ENCODE peak calls at places on chromosome 22, in five cellular contexts. Y, S, Q, F and A are unnamed samples.

GRCh38 chr22:27274770-27275449 is 526.6 kb downstream of the MN1 start:
- DNase-seq in Y (no peak), S (no peak), Q (no peak), F (no peak), A (no peak)

GRCh38 chr22:19062139-19062789 is 59.9 kb downstream of the DGCR2 start:
- DNase-seq in Y (no peak), S (no peak), Q (no peak), F (no peak), A (no peak)

GRCh38 chr22:28992565-28993326 is 68.9 kb downstream of the C22orf31 start:
- DNase-seq in Y (no peak), S (no peak), Q (no peak), F (no peak), A (no peak)

GRCh38 chr22:28710889-28711285 is 30.7 kb downstream of the CHEK2 start:
- DNase-seq in Y (no peak), S (no peak), Q (no peak), F (no peak), A (no peak)

GRCh38 chr22:19040581-19041402 is 81.4 kb downstream of the DGCR2 start:
- DNase-seq in Y (peak), S (peak), Q (no peak), F (no peak), A (peak)

GRCh38 chr22:32539631-32540449 is 65.2 kb downstream of the FBXO7 start:
- DNase-seq in Y (no peak), S (peak), Q (peak), F (no peak), A (no peak)

GRCh38 chr22:29117799-29118477 is 45.1 kb downstream of the KREMEN1 start:
- DNase-seq in Y (no peak), S (no peak), Q (no peak), F (no peak), A (no peak)

GRCh38 chr22:28949788-28950187 is 66.4 kb downstream of the ZNRF3 start:
- DNase-seq in Y (no peak), S (no peak), Q (peak), F (no peak), A (no peak)

GRCh38 chr22:44888491-44888941 is 121.3 kb downstream of the PHF21B start:
- DNase-seq in Y (no peak), S (no peak), Q (no peak), F (no peak), A (peak)

GRCh38 chr22:20146777-20147176 is 4.1 kb downstream of the CCDC188 start:
- DNase-seq in Y (peak), S (no peak), Q (no peak), F (no peak), A (no peak)

GRCh38 chr22:31588970-31589675 is 72.9 kb downstream of the PISD start:
- DNase-seq in Y (no peak), S (no peak), Q (no peak), F (no peak), A (peak)

GRCh38 chr22:30921108-30921507 is 47.5 kb downstream of the MORC2 start:
- DNase-seq in Y (no peak), S (peak), Q (no peak), F (no peak), A (no peak)

GRCh38 chr22:27416553-27417427 is 384.8 kb downstream of the MN1 start:
- DNase-seq in Y (peak), S (no peak), Q (peak), F (no peak), A (no peak)

GRCh38 chr22:41030891-41031290 is 61.5 kb upstream of the EP300 start:
- DNase-seq in Y (no peak), S (no peak), Q (no peak), F (no peak), A (no peak)

GRCh38 chr22:29559853-29560252 is 6.3 kb upstream of the THOC5 start:
- DNase-seq in Y (no peak), S (no peak), Q (no peak), F (no peak), A (no peak)

GRCh38 chr22:19368876-19369275 is 62.7 kb downstream of the HIRA start:
- DNase-seq in Y (no peak), S (peak), Q (no peak), F (no peak), A (no peak)

GRCh38 chr22:32528316-32528715 is 53.7 kb downstream of the FBXO7 start:
- DNase-seq in Y (no peak), S (peak), Q (no peak), F (no peak), A (no peak)

GRCh38 chr22:40782521-40782920 is 36.6 kb downstream of the SLC25A17 start:
- DNase-seq in Y (no peak), S (no peak), Q (no peak), F (no peak), A (no peak)

GRCh38 chr22:32951807-32952153 is 106.4 kb downstream of the SYN3 start:
- DNase-seq in Y (no peak), S (no peak), Q (no peak), F (no peak), A (no peak)

GRCh38 chr22:45428391-45429385 is 15.2 kb downstream of the RIBC2 start:
- DNase-seq in Y (no peak), S (peak), Q (no peak), F (no peak), A (peak)

GRCh38 chr22:22019659-22020424 is 37.3 kb upstream of the TOP3B start:
- DNase-seq in Y (no peak), S (no peak), Q (no peak), F (no peak), A (no peak)

GRCh38 chr22:21707677-21708076 is 27.9 kb downstream of the YPEL1 start:
- DNase-seq in Y (no peak), S (no peak), Q (no peak), F (no peak), A (no peak)

GRCh38 chr22:28911777-28912669 is 28.7 kb downstream of the ZNRF3 start:
- DNase-seq in Y (no peak), S (peak), Q (peak), F (no peak), A (no peak)

GRCh38 chr22:39960791-39961746 is 872 bp downstream of the TMA7B start:
- DNase-seq in Y (no peak), S (no peak), Q (no peak), F (no peak), A (no peak)

GRCh38 chr22:47374273-47374771 is 611.9 kb downstream of the TBC1D22A start:
- DNase-seq in Y (peak), S (peak), Q (no peak), F (no peak), A (peak)
- TF ChIP-seq EP300 in Y (no peak), S (no peak), Q (no peak), F (no peak), A (no peak)

GRCh38 chr22:42914511-42915076 is 57.5 kb upstream of the ARFGAP3 start:
- DNase-seq in Y (no peak), S (no peak), Q (no peak), F (no peak), A (no peak)

GRCh38 chr22:42910221-42910942 is 53.3 kb upstream of the ARFGAP3 start:
- DNase-seq in Y (no peak), S (no peak), Q (no peak), F (no peak), A (no peak)

GRCh38 chr22:42909363-42910058 is 52.4 kb upstream of the ARFGAP3 start:
- DNase-seq in Y (no peak), S (no peak), Q (no peak), F (no peak), A (no peak)

GRCh38 chr22:42913874-42914510 is 56.9 kb upstream of the ARFGAP3 start:
- DNase-seq in Y (no peak), S (no peak), Q (no peak), F (no peak), A (no peak)

DNA sequence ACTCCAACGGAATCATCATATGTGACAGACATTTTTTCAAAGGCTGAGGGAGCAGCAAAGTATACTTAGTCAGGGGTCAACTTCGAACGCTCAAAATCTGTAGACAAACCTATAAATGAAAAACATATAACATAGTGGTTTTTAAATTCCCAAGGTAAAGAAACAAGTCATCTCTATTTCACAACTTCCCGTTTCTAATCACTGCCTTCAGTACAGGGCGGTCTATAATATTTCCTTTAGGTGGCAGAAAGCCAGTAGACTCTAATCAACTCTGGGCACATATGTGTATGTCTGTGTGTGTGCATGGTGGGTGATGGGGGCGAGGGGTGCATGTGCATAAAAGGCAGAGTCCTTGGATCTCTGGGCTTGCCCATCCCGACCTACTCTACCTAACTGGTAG is 55.0 kb upstream of the ARFGAP3 start:
- DNase-seq in Y (no peak), S (no peak), Q (no peak), F (no peak), A (no peak)
- TF ChIP-seq POLR2A in Y (no peak), S (no peak), Q (no peak), F (no peak), A (no peak)

DNA sequence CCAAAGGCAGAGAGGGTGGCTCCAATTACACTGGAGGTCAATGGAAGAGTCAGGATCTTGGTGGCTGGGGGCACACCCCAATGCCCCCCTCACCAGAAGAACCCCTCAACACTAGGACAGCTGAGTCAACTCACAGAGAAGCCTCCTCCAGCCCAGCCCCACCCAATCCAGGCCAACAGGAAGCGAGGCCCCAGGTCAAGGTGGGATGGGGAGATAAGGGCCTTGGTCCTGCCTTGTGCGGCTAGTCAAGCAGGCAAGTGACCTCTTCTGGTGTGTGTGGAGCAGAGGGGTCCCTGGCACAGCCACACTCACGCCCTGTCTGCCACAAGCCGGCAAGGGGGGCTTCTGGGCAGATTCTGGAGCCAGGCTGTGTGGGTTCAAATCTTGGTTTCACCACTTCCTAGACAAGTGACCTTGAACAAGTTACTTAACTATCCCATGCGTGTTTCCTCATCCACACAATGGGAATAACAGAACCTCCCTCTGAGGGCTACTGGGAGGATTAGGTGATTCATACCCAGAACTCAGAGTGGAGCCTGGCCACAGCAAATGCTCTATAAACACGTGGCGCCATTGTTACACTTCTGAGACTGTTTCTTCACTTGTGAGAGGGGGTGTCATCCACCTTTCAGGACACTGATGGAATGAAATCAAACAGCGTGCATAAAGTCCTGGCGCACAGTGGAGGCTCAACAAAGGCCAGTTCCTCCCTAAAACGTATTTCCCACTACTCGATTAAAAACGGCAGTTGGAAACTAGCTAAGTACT is 3.3 kb downstream of the TTLL12 start:
- DNase-seq in Y (no peak), S (no peak), Q (no peak), F (no peak), A (no peak)
- H3K4me3 ChIP-seq in Y (no peak), S (no peak), Q (no peak), F (no peak), A (no peak)

GRCh38 chr22:34776827-34777226 is 289.1 kb upstream of the ISX start:
- DNase-seq in Y (no peak), S (no peak), Q (no peak), F (no peak), A (no peak)
- TF ChIP-seq EP300 in Y (no peak), S (no peak), Q (no peak), F (no peak), A (no peak)

GRCh38 chr22:49852898-49853894 is at the start of gene ZBED4:
- DNase-seq in Y (peak), S (peak), Q (peak), F (peak), A (peak)
- TF ChIP-seq POLR2A in Y (no peak), S (peak), Q (peak), F (peak), A (no peak)

GRCh38 chr22:23759566-23759965 is 3.2 kb upstream of the C22orf15 start:
- DNase-seq in Y (no peak), S (no peak), Q (no peak), F (no peak), A (no peak)

GRCh38 chr22:23764931-23765881 is 2.4 kb downstream of the C22orf15 start:
- DNase-seq in Y (no peak), S (no peak), Q (no peak), F (no peak), A (no peak)

GRCh38 chr22:23763579-23764331 is 965 bp downstream of the C22orf15 start:
- DNase-seq in Y (peak), S (no peak), Q (no peak), F (no peak), A (no peak)

GRCh38 chr22:23760056-23760455 is 2.7 kb upstream of the C22orf15 start:
- DNase-seq in Y (no peak), S (no peak), Q (no peak), F (no peak), A (no peak)

GRCh38 chr22:23762866-23763578 is at the start of gene C22orf15:
- DNase-seq in Y (no peak), S (no peak), Q (no peak), F (no peak), A (no peak)
- H3K4me3 ChIP-seq in Y (peak), S (peak), Q (no peak), F (peak), A (peak)

GRCh38 chr22:36510384-36510783 is 3.5 kb upstream of the FOXRED2 start:
- DNase-seq in Y (no peak), S (peak), Q (no peak), F (no peak), A (no peak)

GRCh38 chr22:36505998-36506635 is 723 bp downstream of the FOXRED2 start:
- DNase-seq in Y (peak), S (no peak), Q (no peak), F (no peak), A (no peak)

GRCh38 chr22:36510966-36511881 is 4.4 kb upstream of the FOXRED2 start:
- DNase-seq in Y (no peak), S (no peak), Q (peak), F (peak), A (no peak)

GRCh38 chr22:36507518-36508010 is 724 bp upstream of the FOXRED2 start:
- DNase-seq in Y (no peak), S (no peak), Q (no peak), F (no peak), A (no peak)

DNA sequence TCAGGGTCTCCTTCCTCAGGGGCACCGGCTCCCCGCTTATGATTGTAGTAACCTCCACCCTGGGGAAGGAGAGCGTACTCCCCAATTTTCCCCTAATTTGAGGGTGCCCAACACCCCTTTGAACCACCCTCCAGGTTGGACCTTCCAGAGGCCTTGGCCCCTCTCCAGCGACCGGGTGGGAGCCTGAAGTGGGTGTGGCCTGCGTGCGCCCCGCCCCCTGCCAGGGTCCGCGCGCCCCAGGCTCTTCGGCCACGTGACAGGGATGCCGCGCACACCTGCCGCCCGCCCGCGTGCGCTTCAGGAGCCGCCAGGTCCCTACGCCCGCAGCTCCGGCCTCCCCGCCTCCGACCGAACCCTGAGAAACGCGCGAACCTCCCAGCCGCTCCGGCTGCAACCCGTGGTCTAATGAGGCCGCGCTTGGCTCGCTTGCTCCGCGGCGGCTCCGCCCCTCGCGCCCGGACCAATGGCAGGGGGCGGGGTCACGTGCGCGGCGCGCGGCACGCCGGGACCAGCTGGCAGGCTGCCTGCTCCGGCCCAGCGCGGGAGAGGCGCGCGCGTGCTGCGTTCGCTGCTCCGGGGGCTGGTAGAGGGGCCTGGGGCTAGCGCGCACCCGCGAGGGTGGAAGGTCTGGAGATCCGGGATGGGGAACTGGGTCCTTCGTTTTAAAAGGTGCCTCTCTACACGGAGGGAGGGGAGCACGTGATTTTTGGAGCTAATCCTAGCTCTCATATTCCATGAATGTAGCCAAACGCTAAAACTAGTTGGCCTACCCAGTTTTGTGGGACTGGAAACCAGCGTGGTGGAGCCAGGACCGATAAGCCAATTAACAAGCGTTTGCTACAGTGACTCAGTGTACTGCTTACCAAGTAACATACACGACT is at the start of gene FOXRED2:
- DNase-seq in Y (peak), S (peak), Q (peak), F (peak), A (peak)
- TF ChIP-seq EP300 in Y (no peak), S (no peak), Q (no peak), F (no peak), A (no peak)

DNA sequence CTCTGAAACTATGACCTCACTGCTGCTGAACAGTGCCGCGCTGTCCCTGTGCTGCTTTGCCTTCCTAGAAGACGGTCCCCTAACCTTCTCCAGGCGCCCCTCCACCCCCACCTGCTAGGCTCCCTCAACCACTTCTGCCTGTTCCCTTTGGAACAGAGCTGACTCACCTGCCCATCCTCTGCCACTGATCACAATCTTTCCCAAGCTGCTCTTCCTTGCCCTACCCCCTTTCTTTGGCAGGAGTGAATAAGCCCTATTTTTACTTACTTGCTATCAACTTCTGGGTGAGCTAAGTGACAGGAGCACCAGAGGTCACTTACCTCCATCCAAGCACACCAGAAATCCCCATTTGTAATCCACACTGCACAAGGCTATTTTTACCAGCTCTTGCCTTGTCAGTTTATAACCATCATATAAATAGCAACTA is 116.0 kb upstream of the BID start:
- DNase-seq in Y (no peak), S (no peak), Q (no peak), F (no peak), A (no peak)
- TF ChIP-seq POLR2A in Y (no peak), S (no peak), Q (no peak), F (no peak), A (no peak)

GRCh38 chr22:50528682-50529415 is 963 bp downstream of the TYMP start:
- DNase-seq in Y (peak), S (no peak), Q (no peak), F (no peak), A (no peak)
- H3K4me3 ChIP-seq in Y (peak), S (peak), Q (peak), F (peak), A (peak)